ENCODE peak calls at places on chromosomes 4 and X, in six cellular contexts. U is HepG2, X is DND-41, I is fibroblast of lung, F is Karpas-422, P is adipocyte. B is an unnamed sample. For H3K4me1, the result is how much of the 10 kb centered on the place peaks cover.

GRCh38 chr4:48742412-48742811 is 37.7 kb downstream of the FRYL start:
- DNase-seq in U (no peak), X (no peak), I (no peak), F (no peak), P (peak), B (no peak)

GRCh38 chrX:4708970-4709760 is 995.7 kb upstream of the PRKX start:
- DNase-seq in U (no peak), X (no peak), I (no peak), F (no peak), P (no peak), B (no peak)

GRCh38 chr4:186074189-186074588 is 5.2 kb downstream of the TLR3 start:
- DNase-seq in U (no peak), X (no peak), I (no peak), F (no peak), P (no peak), B (no peak)

GRCh38 chr4:80114732-80115265 is 41.8 kb upstream of the ANTXR2 start:
- DNase-seq in U (no peak), X (no peak), I (no peak), F (no peak), P (peak), B (no peak)

GRCh38 chrX:11105080-11105479 is 6.1 kb upstream of the HCCS start:
- DNase-seq in U (no peak), X (no peak), I (peak), F (no peak), P (no peak), B (no peak)

GRCh38 chr4:27239651-27240050 is 379.0 kb downstream of the STIM2 start:
- DNase-seq in U (no peak), X (no peak), I (no peak), F (no peak), P (no peak), B (no peak)

GRCh38 chr4:34193451-34194154 is 2050.7 kb downstream of the ARAP2 start:
- DNase-seq in U (no peak), X (no peak), I (peak), F (no peak), P (peak), B (no peak)

GRCh38 chr4:1220566-1220965 is 28.4 kb downstream of the CTBP1 start:
- DNase-seq in U (no peak), X (no peak), I (no peak), F (no peak), P (no peak), B (no peak)

GRCh38 chr4:28760003-28760402 is 1899.4 kb downstream of the STIM2 start:
- DNase-seq in U (no peak), X (no peak), I (no peak), F (no peak), P (no peak), B (no peak)

GRCh38 chr4:138461065-138461464 is 218.9 kb upstream of the SLC7A11 start:
- DNase-seq in U (no peak), X (no peak), I (no peak), F (no peak), P (no peak), B (no peak)

GRCh38 chrX:13794417-13794816 is 22.5 kb downstream of the GPM6B start:
- DNase-seq in U (no peak), X (no peak), I (no peak), F (no peak), P (no peak), B (no peak)

GRCh38 chrX:24146283-24146865 is 3.2 kb upstream of the ZFX start:
- DNase-seq in U (no peak), X (no peak), I (no peak), F (no peak), P (peak), B (no peak)

GRCh38 chr4:164937576-164938270 is 39.7 kb downstream of the TRIM61 start:
- DNase-seq in U (peak), X (no peak), I (peak), F (peak), P (peak), B (no peak)

GRCh38 chr4:151417164-151417571 is 8.2 kb downstream of the FHIP1A start:
- DNase-seq in U (peak), X (no peak), I (no peak), F (no peak), P (no peak), B (no peak)

GRCh38 chrX:54043696-54044125 is 562 bp downstream of the PHF8 start:
- DNase-seq in U (no peak), X (peak), I (no peak), F (peak), P (peak), B (no peak)

GRCh38 chrX:15293471-15293870 is 22.0 kb downstream of the ASB11 start:
- DNase-seq in U (no peak), X (no peak), I (no peak), F (no peak), P (no peak), B (no peak)

GRCh38 chr4:162954976-162955375 is 211.7 kb downstream of the NAF1 start:
- DNase-seq in U (no peak), X (no peak), I (no peak), F (no peak), P (no peak), B (no peak)

GRCh38 chrX:48508400-48509244 is at the start of gene PORCN:
- DNase-seq in U (peak), X (peak), I (peak), F (peak), P (peak), B (peak)

GRCh38 chr4:1035510-1035909 is 24.1 kb downstream of the FGFRL1 start:
- DNase-seq in U (peak), X (no peak), I (no peak), F (no peak), P (no peak), B (no peak)

GRCh38 chrX:2897311-2897689 is 31.8 kb downstream of the ARSD start:
- DNase-seq in U (no peak), X (no peak), I (no peak), F (no peak), P (no peak), B (no peak)

DNA sequence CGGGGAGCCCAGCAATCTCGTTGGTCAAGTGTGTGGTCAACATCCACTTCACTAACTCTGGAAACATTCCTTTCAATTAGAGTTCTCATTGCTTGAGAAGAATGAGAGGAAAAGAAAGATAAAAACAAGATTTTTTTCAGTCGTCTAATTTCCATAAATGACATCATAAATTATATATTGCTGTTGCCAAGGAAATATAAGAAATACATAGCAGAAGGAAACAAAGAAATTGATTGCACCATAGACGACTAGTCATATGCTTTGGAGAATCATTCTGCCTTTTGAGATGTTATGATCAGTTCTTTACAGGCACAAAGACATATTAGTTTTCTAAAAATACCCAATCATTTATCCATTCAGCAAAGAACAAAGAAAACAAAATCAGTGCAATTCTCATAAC is 707 bp upstream of the C1QTNF7 start:
- DNase-seq in U (no peak), X (no peak), I (peak), F (no peak), P (no peak), B (no peak)
- H3K9ac ChIP-seq in U (no peak), X (no peak), I (no peak), F (no peak), P (peak), B (no peak)

DNA sequence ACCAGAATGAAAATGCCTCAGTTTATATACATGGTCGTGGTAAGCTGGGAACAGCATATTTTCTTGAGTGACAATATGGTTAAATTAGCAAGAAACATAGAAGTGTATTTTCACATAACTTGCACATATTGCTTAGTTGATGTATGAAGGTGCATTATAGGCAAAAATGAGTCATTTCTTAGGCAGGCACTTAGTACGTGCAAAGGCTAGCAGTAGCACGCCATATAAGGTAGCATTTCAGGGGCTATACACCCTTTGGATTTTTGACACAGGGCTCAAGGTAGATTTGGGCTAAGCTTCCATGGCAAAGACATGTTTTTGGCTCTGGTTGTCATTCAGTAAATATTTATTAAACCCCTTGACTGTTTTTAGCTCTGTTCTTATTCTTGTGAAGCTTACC is 33.1 kb downstream of the PCDH7 start:
- DNase-seq in U (no peak), X (no peak), I (peak), F (no peak), P (peak), B (no peak)
- H3K4me1 ChIP-seq in U (under half), X (under half), I (under half), F (under half), P (under half), B (under half)

DNA sequence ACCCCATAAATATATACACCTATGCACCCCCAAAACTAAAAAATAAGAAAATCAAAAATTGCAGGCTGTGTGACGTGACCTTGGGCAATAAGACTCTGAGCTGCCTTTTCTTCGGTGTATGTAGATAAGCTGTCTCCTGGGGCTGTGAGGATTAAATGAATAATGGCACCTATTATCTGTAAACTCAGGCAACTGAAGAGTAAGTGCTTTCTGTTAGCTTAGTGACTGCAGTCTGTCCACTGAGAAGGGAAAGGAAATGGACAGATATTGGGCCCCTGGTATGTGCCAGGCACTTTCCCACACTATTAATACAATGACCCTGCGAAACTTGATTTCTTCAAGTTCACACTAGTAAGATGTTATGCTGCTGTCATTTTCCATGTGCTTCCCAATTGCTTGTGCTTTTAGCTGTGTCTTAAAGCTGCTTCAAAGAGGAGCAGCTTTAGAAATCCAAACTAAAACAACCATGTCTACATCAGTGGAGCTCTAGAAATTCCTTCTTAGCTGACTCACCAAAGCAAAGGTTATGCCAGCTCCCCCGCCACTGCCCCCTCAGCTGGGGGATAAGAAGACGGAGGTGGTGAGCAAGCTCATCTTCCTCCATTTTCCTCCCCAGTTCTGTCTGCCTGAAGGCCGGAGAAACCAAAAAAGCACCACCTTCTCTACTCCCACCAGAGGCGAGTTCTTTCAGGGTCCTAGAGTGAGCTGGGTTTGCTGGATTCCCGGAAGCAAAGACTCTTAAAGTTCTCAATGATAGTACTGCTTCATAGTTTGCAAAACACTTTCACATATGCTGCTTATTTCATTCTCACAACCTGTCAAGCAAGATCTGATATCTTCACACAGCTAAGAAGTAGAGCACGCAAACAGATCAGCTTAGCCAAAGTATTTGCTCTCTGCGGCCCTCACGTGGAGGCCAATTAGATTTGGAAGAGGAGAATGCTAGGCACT is 8.8 kb upstream of the DGAT2L6 start:
- DNase-seq in U (peak), X (no peak), I (peak), F (no peak), P (peak), B (no peak)
- H3K9ac ChIP-seq in U (no peak), X (no peak), I (no peak), F (no peak), P (peak), B (no peak)

DNA sequence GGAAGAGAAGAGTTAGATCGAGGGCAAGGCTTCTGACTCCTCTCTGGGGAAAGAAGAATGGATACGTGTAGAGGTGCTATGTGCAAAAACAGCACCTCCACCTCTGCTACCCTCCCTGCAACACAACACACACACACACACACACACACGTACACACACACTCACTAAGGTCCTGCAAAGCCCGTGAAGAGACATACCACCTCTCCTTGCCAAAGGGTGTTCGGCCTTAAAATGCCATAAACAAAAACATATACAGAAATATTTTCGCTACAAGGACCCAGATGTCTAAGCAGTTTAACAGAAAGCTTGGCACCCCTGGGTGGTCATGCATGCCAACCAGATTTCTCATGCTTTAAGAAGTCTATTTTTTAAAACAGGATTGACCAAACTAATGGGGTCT is 1.5 kb downstream of the TIFA start:
- DNase-seq in U (no peak), X (no peak), I (peak), F (peak), P (peak), B (no peak)
- H3K4me1 ChIP-seq in U (half or more), X (half or more), I (under half), F (half or more), P (under half), B (under half)

GRCh38 chr4:123443401-123444297 is 47.1 kb downstream of the SPRY1 start:
- DNase-seq in U (no peak), X (peak), I (no peak), F (no peak), P (peak), B (no peak)
- H3K9ac ChIP-seq in U (peak), X (no peak), I (no peak), F (no peak), P (peak), B (no peak)

GRCh38 chr4:7647211-7647931 is 212.6 kb upstream of the PSAPL1 start:
- DNase-seq in U (no peak), X (no peak), I (no peak), F (no peak), P (no peak), B (no peak)
- H3K4me1 ChIP-seq in U (under half), X (under half), I (under half), F (under half), P (under half), B (under half)